ENCODE peak calls at places on chromosome 10, in six cellular contexts. E is NCI-H774, D is HTR-8/SVneo, F is RPMI7951, Z is NCI-H748 treated with DMSO at 0.1 percent for 48 hours, I is GM18507. W is an unnamed sample.

GRCh38 chr10:50561266-50561665 is 62.5 kb downstream of the SGMS1 start:
- DNase-seq in E (no peak), D (no peak), F (peak), Z (no peak), I (no peak), W (no peak)

GRCh38 chr10:57979986-57980385 is 287.7 kb downstream of the IPMK start:
- DNase-seq in E (no peak), D (no peak), F (peak), Z (no peak), I (no peak), W (no peak)

GRCh38 chr10:22986771-22987542 is 59.1 kb downstream of the ARMC3 start:
- DNase-seq in E (peak), D (peak), F (peak), Z (peak), I (no peak), W (no peak)

GRCh38 chr10:79148452-79149344 is 79.9 kb downstream of the ZMIZ1 start:
- DNase-seq in E (no peak), D (no peak), F (peak), Z (no peak), I (no peak), W (peak)

GRCh38 chr10:129891806-129892205 is 72.3 kb downstream of the EBF3 start:
- DNase-seq in E (no peak), D (no peak), F (no peak), Z (no peak), I (no peak), W (no peak)

GRCh38 chr10:51653025-51653424 is 46.4 kb downstream of the CSTF2T start:
- DNase-seq in E (no peak), D (no peak), F (no peak), Z (no peak), I (no peak), W (no peak)

GRCh38 chr10:71635251-71635866 is 84.2 kb downstream of the C10orf105 start:
- DNase-seq in E (no peak), D (no peak), F (no peak), Z (no peak), I (no peak), W (no peak)

GRCh38 chr10:125550362-125550761 is 132.6 kb downstream of the TEX36 start:
- DNase-seq in E (no peak), D (no peak), F (no peak), Z (no peak), I (no peak), W (no peak)

GRCh38 chr10:97173036-97173435 is 12.7 kb downstream of the SLIT1 start:
- DNase-seq in E (no peak), D (no peak), F (no peak), Z (no peak), I (no peak), W (no peak)

GRCh38 chr10:109895095-109895818 is 28.1 kb downstream of the XPNPEP1 start:
- DNase-seq in E (no peak), D (no peak), F (peak), Z (no peak), I (no peak), W (no peak)

GRCh38 chr10:11841375-11841774 is 18.2 kb downstream of the PROSER2 start:
- DNase-seq in E (no peak), D (no peak), F (no peak), Z (no peak), I (no peak), W (no peak)

GRCh38 chr10:120810298-120810697 is 40.9 kb upstream of the WDR11 start:
- DNase-seq in E (no peak), D (no peak), F (no peak), Z (peak), I (no peak), W (no peak)

GRCh38 chr10:33566426-33566825 is 232.0 kb upstream of the NRP1 start:
- DNase-seq in E (no peak), D (no peak), F (no peak), Z (no peak), I (no peak), W (no peak)

GRCh38 chr10:27741173-27742091 is 4.2 kb downstream of the MKX start:
- DNase-seq in E (no peak), D (no peak), F (no peak), Z (no peak), I (no peak), W (no peak)

GRCh38 chr10:132271458-132272011 is 36.2 kb downstream of the STK32C start:
- DNase-seq in E (no peak), D (no peak), F (no peak), Z (no peak), I (no peak), W (no peak)

GRCh38 chr10:121154846-121155245 is 303.7 kb downstream of the WDR11 start:
- DNase-seq in E (no peak), D (no peak), F (peak), Z (peak), I (no peak), W (no peak)

GRCh38 chr10:4519691-4520402 is 306.2 kb upstream of the AKR1E2 start:
- DNase-seq in E (no peak), D (no peak), F (peak), Z (no peak), I (no peak), W (no peak)

GRCh38 chr10:116126239-116126638 is 146.8 kb downstream of the GFRA1 start:
- DNase-seq in E (no peak), D (no peak), F (no peak), Z (no peak), I (no peak), W (no peak)

GRCh38 chr10:118769898-118770600 is 15.3 kb upstream of the CACUL1 start:
- DNase-seq in E (no peak), D (no peak), F (no peak), Z (no peak), I (no peak), W (no peak)

GRCh38 chr10:95767884-95768556 is 12.1 kb downstream of the ENTPD1 start:
- DNase-seq in E (no peak), D (no peak), F (peak), Z (no peak), I (no peak), W (no peak)

GRCh38 chr10:33010132-33011037 is 52.4 kb upstream of the ITGB1 start:
- DNase-seq in E (no peak), D (peak), F (peak), Z (no peak), I (no peak), W (peak)

GRCh38 chr10:133339708-133340380 is 3.1 kb upstream of the CALY start:
- DNase-seq in E (no peak), D (no peak), F (no peak), Z (no peak), I (no peak), W (no peak)

GRCh38 chr10:1732501-1733123 is 4.7 kb downstream of the ADARB2 start:
- DNase-seq in E (no peak), D (no peak), F (no peak), Z (no peak), I (no peak), W (no peak)